ENCODE peak calls at places on chromosomes 7 and 10, in four cellular contexts. R is GM12865, P is RWPE2, T is ovary. B is an unnamed sample.
A peak's percentile ranks its signal among the peaks of the same experiment; 100 is the strongest.

GRCh38 chr7:145692237-145692950 is 424.2 kb upstream of the CNTNAP2 start:
- DNase-seq in P (no peak), R (no peak), T (no peak), B (no peak)

GRCh38 chr10:25226775-25227682 is 52.2 kb downstream of the GPR158 start:
- DNase-seq in R (peak; percentile 45), T (no peak), P (no peak), B (no peak)

GRCh38 chr10:94456942-94457341 is 54.6 kb downstream of the TBC1D12 start:
- DNase-seq in T (no peak), R (no peak), P (no peak), B (no peak)

GRCh38 chr7:112201421-112201820 is 4.8 kb downstream of the DOCK4 start:
- DNase-seq in R (no peak), P (no peak), T (no peak), B (no peak)

GRCh38 chr10:127145173-127145572 is 51.2 kb downstream of the INSYN2A start:
- DNase-seq in P (no peak), T (no peak), R (no peak), B (no peak)

GRCh38 chr10:8034666-8035640 is 19.5 kb upstream of the GATA3 start:
- DNase-seq in P (no peak), T (no peak), R (no peak), B (no peak)

GRCh38 chr10:78686444-78687060 is 382.2 kb upstream of the ZMIZ1 start:
- DNase-seq in T (no peak), R (no peak), P (no peak), B (no peak)

GRCh38 chr10:102113261-102113955 is 6.8 kb downstream of the LDB1 start:
- DNase-seq in T (no peak), P (no peak), R (no peak), B (no peak)

GRCh38 chr10:11049772-11050171 is 32.1 kb downstream of the CELF2 start:
- DNase-seq in P (no peak), R (no peak), T (no peak), B (no peak)

GRCh38 chr7:81833401-81833800 is 63.6 kb upstream of the HGF start:
- DNase-seq in T (no peak), R (no peak), P (no peak), B (no peak)

GRCh38 chr7:117764031-117764430 is 109.2 kb downstream of the CTTNBP2 start:
- DNase-seq in T (no peak), P (no peak), R (no peak), B (no peak)

DNA sequence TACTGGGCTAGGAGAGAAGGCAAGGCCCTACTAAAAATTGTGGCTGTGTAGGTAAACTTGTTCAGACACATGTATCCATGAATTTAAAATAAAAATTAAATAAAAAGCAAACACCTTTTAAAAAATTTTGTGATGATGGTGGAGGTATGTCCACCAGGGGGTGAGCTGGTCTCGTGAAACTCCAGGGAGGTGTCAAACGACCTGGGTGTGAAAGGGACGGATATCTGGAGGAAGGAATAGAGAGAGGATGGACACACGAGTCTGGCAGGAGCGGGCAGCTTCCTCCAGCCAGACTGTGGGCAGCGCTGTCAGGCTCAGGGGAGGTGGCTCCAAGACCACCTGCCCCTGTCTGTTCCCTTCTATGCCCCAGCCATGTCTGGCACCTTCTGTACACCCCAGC is 34.8 kb upstream of the DMBT1 start:
- DNase-seq in R (no peak), T (no peak), P (no peak), B (no peak)
- TF ChIP-seq CTCF in R (no peak), T (no peak), P (peak; percentile 29), B (no peak)

GRCh38 chr10:327889-328809 is 192.9 kb downstream of the ZMYND11 start:
- DNase-seq in R (no peak), T (no peak), P (no peak), B (no peak)

GRCh38 chr10:326350-326749 is 191.1 kb downstream of the ZMYND11 start:
- DNase-seq in R (no peak), P (no peak), T (no peak), B (no peak)

GRCh38 chr10:326894-327635 is 191.8 kb downstream of the ZMYND11 start:
- DNase-seq in R (no peak), T (no peak), P (no peak), B (no peak)

GRCh38 chr10:331186-331585 is 195.9 kb downstream of the ZMYND11 start:
- DNase-seq in R (no peak), T (no peak), P (no peak), B (no peak)

DNA sequence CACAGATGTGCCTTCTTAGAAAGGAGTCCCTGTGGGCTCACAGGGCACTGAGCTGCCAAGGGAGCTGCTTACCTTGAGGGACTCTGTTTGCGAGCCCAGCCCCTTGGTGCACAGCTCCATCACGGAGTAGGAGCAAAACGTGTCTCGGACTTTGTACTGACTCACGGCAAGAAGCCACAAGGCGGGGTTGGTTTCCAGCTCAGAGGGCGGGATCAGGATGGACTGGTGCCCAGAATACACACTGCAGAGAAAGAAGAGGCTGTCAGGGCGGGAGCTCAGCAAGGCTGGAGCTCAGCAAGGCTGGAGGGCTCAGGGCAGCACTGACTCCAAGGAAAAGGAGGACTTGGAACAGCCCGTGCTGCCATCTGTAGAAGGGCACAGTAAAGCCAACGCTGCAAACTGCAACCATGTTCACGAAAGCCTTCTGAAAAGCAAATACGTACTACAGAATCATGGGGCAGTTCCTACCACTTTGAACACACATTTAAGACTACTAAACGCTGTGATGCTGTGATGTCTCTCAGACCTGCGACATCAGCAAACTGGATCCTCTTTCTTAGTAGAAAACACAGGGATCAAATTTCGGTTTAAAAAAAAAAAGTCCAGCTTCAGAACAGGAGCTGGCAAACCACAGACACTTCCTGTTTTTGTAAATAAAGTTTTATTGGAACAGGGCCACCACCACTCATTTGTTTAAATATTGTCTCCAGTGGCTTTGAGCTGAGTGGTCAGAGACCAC is 194.3 kb downstream of the ZMYND11 start:
- DNase-seq in T (peak; percentile 85), P (peak; percentile 82), R (no peak), B (no peak)
- TF ChIP-seq CTCF in T (no peak), P (no peak), R (no peak), B (no peak)

DNA sequence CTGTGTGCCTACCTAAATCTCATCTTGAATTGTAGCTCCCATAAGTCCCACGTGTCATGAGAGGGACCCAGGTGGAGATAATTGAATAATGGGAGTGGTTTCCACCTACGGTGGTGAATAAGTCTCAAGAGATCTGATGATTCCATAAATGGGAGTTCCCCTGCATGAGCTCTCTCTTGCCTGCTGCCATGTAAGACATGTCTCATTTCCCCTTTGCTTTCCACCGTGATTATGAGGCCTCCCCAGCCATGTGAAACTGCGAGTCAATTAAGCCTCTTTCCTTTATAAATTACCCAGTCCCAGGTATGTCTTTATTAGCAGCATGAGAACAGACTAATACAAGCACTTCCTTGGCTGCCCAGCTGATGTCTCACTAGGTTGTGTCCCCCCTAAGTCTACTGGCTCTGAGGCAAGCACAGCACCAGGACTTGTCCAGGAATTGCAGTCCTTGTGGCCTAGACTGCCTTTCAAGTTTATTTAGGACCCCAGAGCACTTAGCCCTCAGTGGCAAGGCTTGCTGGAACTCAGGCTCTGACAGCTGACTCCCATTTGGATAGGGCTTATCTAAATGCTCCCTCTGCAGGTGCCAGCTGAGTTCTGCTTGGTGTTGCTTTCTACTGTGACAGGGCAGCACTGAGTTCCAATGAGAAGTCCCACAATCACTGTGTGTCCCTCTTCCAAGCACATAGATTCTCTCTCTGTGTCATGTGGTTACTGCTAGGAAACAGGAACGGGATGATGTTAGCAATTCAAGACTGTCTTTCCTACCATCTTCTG is 59.0 kb upstream of the TAS2R16 start:
- DNase-seq in T (no peak), P (no peak), R (peak; percentile 13), B (no peak)
- TF ChIP-seq CTCF in T (no peak), P (peak; percentile 33), R (no peak), B (no peak)

GRCh38 chr10:23081156-23081833 is 14.1 kb upstream of the MSRB2 start:
- DNase-seq in T (no peak), R (no peak), P (no peak), B (no peak)

GRCh38 chr10:23078114-23078513 is 17.3 kb upstream of the MSRB2 start:
- DNase-seq in P (no peak), R (no peak), T (no peak), B (no peak)

GRCh38 chr10:23075672-23076071 is 19.7 kb upstream of the MSRB2 start:
- DNase-seq in T (no peak), P (no peak), R (no peak), B (no peak)

GRCh38 chr10:23079700-23080099 is 15.7 kb upstream of the MSRB2 start:
- DNase-seq in T (no peak), P (no peak), R (no peak), B (no peak)

GRCh38 chr10:23080211-23080724 is 15.1 kb upstream of the MSRB2 start:
- DNase-seq in P (no peak), R (no peak), T (no peak), B (no peak)
- TF ChIP-seq CTCF in P (no peak), R (no peak), T (no peak), B (no peak)

GRCh38 chr10:23081891-23082290 is 13.5 kb upstream of the MSRB2 start:
- DNase-seq in R (peak; percentile 34), T (no peak), P (no peak), B (no peak)
- TF ChIP-seq CTCF in R (peak; percentile 21), T (no peak), P (peak; percentile 25), B (no peak)